ENCODE peak calls at places on chromosomes 11 and 22, in seven cellular contexts. B is brain microvascular endothelial cell, M is hepatocyte, W is astrocyte of the cerebellum, P is tibial nerve, Y is fibroblast of lung, U is heart left ventricle. H is an unnamed sample.

GRCh38 chr11:104028476-104028875 is 8.0 kb upstream of the DDI1 start:
- DNase-seq in P (no peak), Y (peak; percentile 29), B (peak; percentile 23), W (peak; percentile 26), U (no peak), M (no peak), H (no peak)

GRCh38 chr11:5153574-5154431 is 754 bp downstream of the OR52A1 start:
- DNase-seq in Y (no peak), W (no peak), U (no peak), P (no peak), B (no peak), M (no peak), H (no peak)

GRCh38 chr11:95138448-95138847 is 48.8 kb downstream of the ENDOD1 start:
- DNase-seq in B (no peak), Y (peak; percentile 40), P (no peak), M (peak; percentile 35), W (no peak), U (no peak), H (no peak)

GRCh38 chr22:20245577-20246367 is 22.3 kb downstream of the RTN4R start:
- DNase-seq in B (no peak), P (no peak), W (no peak), Y (no peak), M (no peak), U (no peak), H (no peak)

GRCh38 chr11:29452131-29452530 is 564.7 kb downstream of the KCNA4 start:
- DNase-seq in M (no peak), P (no peak), Y (peak; percentile 1), B (peak; percentile 72), U (no peak), W (peak; percentile 64), H (no peak)

GRCh38 chr22:37058917-37059701 is 7.6 kb downstream of the KCTD17 start:
- DNase-seq in B (no peak), U (no peak), Y (no peak), W (no peak), P (no peak), M (no peak), H (no peak)

GRCh38 chr11:119372260-119373058 is 9.0 kb downstream of the USP2 start:
- DNase-seq in W (no peak), M (no peak), B (no peak), P (no peak), U (peak; percentile 65), Y (no peak), H (no peak)

GRCh38 chr11:31855466-31855865 is 44.3 kb upstream of the PAX6 start:
- DNase-seq in P (no peak), B (no peak), U (no peak), Y (no peak), M (no peak), W (no peak), H (no peak)

GRCh38 chr11:125987066-125987641 is 41.3 kb downstream of the VSIG10L2 start:
- DNase-seq in B (no peak), Y (no peak), P (no peak), W (no peak), U (no peak), M (no peak), H (no peak)

GRCh38 chr22:44870021-44870420 is 117.6 kb downstream of the ARHGAP8 start:
- DNase-seq in B (no peak), U (peak; percentile 28), Y (no peak), W (no peak), P (no peak), M (peak; percentile 36), H (peak; percentile 48)

GRCh38 chr11:27795955-27796861 is 96.0 kb upstream of the BDNF start:
- DNase-seq in P (no peak), B (no peak), W (no peak), U (no peak), M (peak; percentile 41), Y (no peak), H (no peak)

GRCh38 chr11:81005595-81005994 is 1564.8 kb upstream of the TENM4 start:
- DNase-seq in B (peak; percentile 86), P (no peak), W (peak; percentile 70), Y (peak; percentile 96), U (no peak), M (peak; percentile 41), H (peak; percentile 63)

GRCh38 chr11:91173701-91174100 is 950.9 kb upstream of the CHORDC1 start:
- DNase-seq in M (no peak), B (peak; percentile 34), P (no peak), W (peak; percentile 4), U (no peak), Y (peak; percentile 65), H (no peak)

GRCh38 chr22:32684822-32685187 is 116.7 kb upstream of the TIMP3 start:
- DNase-seq in P (no peak), Y (peak; percentile 53), W (no peak), B (peak; percentile 63), U (no peak), M (peak; percentile 42), H (no peak)

GRCh38 chr11:75966546-75967287 is 151.7 kb downstream of the UVRAG start:
- DNase-seq in P (no peak), M (peak; percentile 19), Y (peak; percentile 92), W (peak; percentile 62), U (no peak), B (peak; percentile 20), H (no peak)

GRCh38 chr11:101470881-101471535 is 112.8 kb downstream of the TRPC6 start:
- DNase-seq in W (no peak), Y (peak; percentile 25), U (no peak), M (peak; percentile 64), B (peak; percentile 31), P (no peak), H (no peak)

GRCh38 chr22:40213478-40213877 is 35.8 kb downstream of the TNRC6B start:
- DNase-seq in Y (no peak), W (no peak), B (no peak), U (no peak), P (no peak), M (no peak), H (no peak)

GRCh38 chr11:13287681-13288080 is 10.1 kb downstream of the BMAL1 start:
- DNase-seq in B (no peak), P (no peak), U (no peak), W (no peak), M (no peak), Y (no peak), H (no peak)

GRCh38 chr11:46668480-46669085 is 31.8 kb downstream of the ARHGAP1 start:
- DNase-seq in Y (no peak), U (no peak), P (no peak), B (no peak), M (no peak), W (no peak), H (no peak)

GRCh38 chr11:1505480-1505879 is 18.9 kb upstream of the MOB2 start:
- DNase-seq in B (no peak), W (no peak), U (no peak), Y (no peak), P (no peak), M (no peak), H (no peak)

DNA sequence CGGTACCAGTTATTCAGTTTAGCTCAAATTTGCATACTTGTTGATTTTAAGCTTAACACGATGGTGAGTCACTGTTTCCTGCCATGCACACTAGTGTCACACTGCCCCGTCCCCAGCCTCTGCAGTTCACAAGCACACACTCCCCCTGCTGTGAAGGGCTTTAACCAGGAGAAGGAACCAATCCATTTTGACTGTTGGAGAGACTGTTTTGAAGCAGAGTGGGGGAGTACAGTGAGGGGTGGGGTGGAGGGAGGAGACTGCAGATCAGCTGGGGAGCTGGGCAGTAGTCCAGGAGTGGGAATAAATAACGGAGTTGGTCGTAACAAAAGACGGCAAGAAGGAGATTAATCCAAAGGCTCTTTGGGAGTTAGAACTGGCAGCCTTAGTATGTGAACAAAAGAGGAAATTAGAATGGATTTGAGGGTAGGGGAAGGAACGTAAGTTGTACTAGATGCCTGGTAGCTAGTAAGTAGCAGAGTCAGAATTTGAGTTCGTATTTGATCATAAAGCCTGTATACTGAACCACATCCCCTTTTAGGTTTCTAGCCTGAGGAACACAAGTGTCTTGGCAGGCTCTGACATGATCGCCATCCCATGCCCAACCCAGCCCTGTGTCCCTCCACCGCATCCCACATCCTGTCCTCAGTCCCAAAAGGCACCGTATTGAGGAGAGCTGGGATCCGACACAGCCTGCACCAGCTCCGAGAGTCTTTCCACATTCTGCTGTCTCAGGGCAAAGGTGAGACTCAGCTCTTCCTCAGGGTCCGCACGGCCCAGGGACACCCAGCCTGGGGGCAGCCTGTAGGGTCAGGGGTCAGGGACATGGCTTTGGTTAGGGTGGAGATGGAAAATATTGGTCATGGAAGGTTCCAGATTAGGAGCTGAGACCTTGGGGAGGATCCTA is 853 bp downstream of the TPP1 start:
- DNase-seq in P (peak; percentile 40), W (peak; percentile 27), Y (peak; percentile 80), U (no peak), B (peak; percentile 80), M (peak; percentile 80), H (peak; percentile 95)
- TF ChIP-seq CTCF in P (no peak), W (no peak), Y (no peak), U (no peak), B (no peak), M (no peak), H (peak; percentile 33)

GRCh38 chr11:60840711-60841430 is 1.0 kb upstream of the CCDC86 start:
- DNase-seq in Y (peak; percentile 94), U (peak; percentile 69), P (peak; percentile 81), M (no peak), B (peak; percentile 89), W (peak; percentile 99), H (no peak)

GRCh38 chr11:60836866-60837510 is 4.9 kb upstream of the CCDC86 start:
- DNase-seq in B (no peak), P (no peak), U (no peak), W (no peak), M (no peak), Y (no peak), H (no peak)

GRCh38 chr11:60835472-60835871 is 6.4 kb upstream of the CCDC86 start:
- DNase-seq in B (no peak), P (no peak), Y (no peak), W (no peak), U (no peak), M (no peak), H (no peak)

GRCh38 chr11:60834742-60835141 is 7.2 kb upstream of the CCDC86 start:
- DNase-seq in M (no peak), W (no peak), B (no peak), Y (no peak), U (no peak), P (no peak), H (no peak)

GRCh38 chr11:60838132-60838531 is 3.8 kb upstream of the CCDC86 start:
- DNase-seq in M (no peak), Y (peak; percentile 34), W (no peak), P (no peak), U (no peak), B (no peak), H (no peak)
- TF ChIP-seq CTCF in M (no peak), Y (peak; percentile 49), W (peak; percentile 39), P (no peak), U (no peak), B (peak; percentile 62), H (peak; percentile 26)

DNA sequence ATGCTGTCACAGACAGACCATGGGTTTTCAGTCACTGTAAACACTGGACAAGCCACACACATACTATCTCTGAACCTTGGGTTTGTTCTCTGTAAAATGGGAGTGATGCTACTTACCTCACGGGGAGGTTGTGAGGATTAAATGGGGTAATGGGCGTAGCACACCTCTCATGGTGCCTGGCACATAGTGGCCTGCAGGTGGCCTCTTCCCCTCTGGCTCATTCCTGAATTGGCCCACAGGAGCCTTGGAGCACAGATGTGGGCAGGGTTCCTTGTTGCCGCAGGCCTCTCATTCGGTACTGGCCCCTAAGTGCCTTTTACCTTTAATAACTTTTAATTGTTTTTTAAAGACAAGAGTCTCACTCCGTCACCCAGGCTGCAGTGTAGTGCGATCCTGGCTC is 11.7 kb downstream of the MICAL2 start:
- DNase-seq in B (no peak), U (no peak), Y (no peak), P (no peak), M (no peak), W (no peak), H (no peak)
- TF ChIP-seq CTCF in B (peak; percentile 69), U (peak; percentile 18), Y (peak; percentile 46), P (peak; percentile 27), M (no peak), W (peak; percentile 53), H (peak; percentile 56)

GRCh38 chr11:44823006-44823405 is 96.2 kb downstream of the TSPAN18 start:
- DNase-seq in Y (no peak), U (no peak), B (no peak), M (peak; percentile 37), W (no peak), P (no peak), H (no peak)
- TF ChIP-seq CTCF in Y (no peak), U (no peak), B (peak; percentile 55), M (peak; percentile 36), W (peak; percentile 31), P (no peak), H (peak; percentile 28)

H was measured in retinal pigment epithelial cell.